ENCODE peak calls at places on chromosomes 16 and 17, in four cellular contexts. K, R, W and X are unnamed samples.

GRCh38 chr17:83094291-83094690 is 14.9 kb downstream of the METRNL start:
- DNase-seq in K (no peak), R (no peak), W (no peak), X (no peak)

GRCh38 chr17:27489045-27489715 is 32.9 kb downstream of the KSR1 start:
- DNase-seq in K (no peak), R (no peak), W (peak; percentile 50), X (no peak)

GRCh38 chr16:50303605-50304466 is 37.5 kb downstream of the ADCY7 start:
- DNase-seq in K (no peak), R (no peak), W (no peak), X (no peak)

GRCh38 chr16:49362230-49362629 is 11.4 kb upstream of the C16orf78 start:
- DNase-seq in K (no peak), R (no peak), W (no peak), X (no peak)

GRCh38 chr16:50666658-50667496 is 14.2 kb downstream of the SNX20 start:
- DNase-seq in K (no peak), R (peak; percentile 73), W (no peak), X (peak; percentile 78)

GRCh38 chr16:69039333-69039941 is 66.0 kb upstream of the HAS3 start:
- DNase-seq in K (no peak), R (no peak), W (no peak), X (no peak)

GRCh38 chr17:28177351-28177750 is 134.9 kb downstream of the NLK start:
- DNase-seq in K (no peak), R (no peak), W (no peak), X (no peak)

GRCh38 chr17:74276561-74277009 is 2.6 kb downstream of the DNAI2 start:
- DNase-seq in K (no peak), R (no peak), W (no peak), X (no peak)

GRCh38 chr17:10683853-10684252 is 13.5 kb downstream of the SCO1 start:
- DNase-seq in K (peak; percentile 13), R (peak; percentile 16), W (no peak), X (no peak)

GRCh38 chr16:20369452-20370054 is 17.0 kb upstream of the UMOD start:
- DNase-seq in K (no peak), R (no peak), W (no peak), X (no peak)

GRCh38 chr17:17675925-17676534 is 5.2 kb upstream of the RAI1 start:
- DNase-seq in K (no peak), R (peak; percentile 68), W (no peak), X (no peak)

GRCh38 chr16:4327782-4328579 is 12.1 kb downstream of the GLIS2 start:
- DNase-seq in K (peak; percentile 92), R (peak; percentile 85), W (peak; percentile 83), X (peak; percentile 77)

GRCh38 chr17:70110443-70110880 is 35.4 kb downstream of the KCNJ16 start:
- DNase-seq in K (no peak), R (no peak), W (no peak), X (no peak)

GRCh38 chr17:58153046-58153445 is 4.9 kb downstream of the OR4D1 start:
- DNase-seq in K (no peak), R (no peak), W (no peak), X (no peak)

GRCh38 chr17:58144801-58145200 is 3.4 kb upstream of the OR4D1 start:
- DNase-seq in K (no peak), R (no peak), W (no peak), X (no peak)

GRCh38 chr17:58148609-58149008 is 425 bp downstream of the OR4D1 start:
- DNase-seq in K (no peak), R (no peak), W (no peak), X (no peak)

GRCh38 chr17:58147930-58148434 is at the start of gene OR4D1:
- DNase-seq in K (no peak), R (no peak), W (no peak), X (no peak)
- TF ChIP-seq CTCF in K (no peak), R (no peak), W (no peak), X (no peak)

DNA sequence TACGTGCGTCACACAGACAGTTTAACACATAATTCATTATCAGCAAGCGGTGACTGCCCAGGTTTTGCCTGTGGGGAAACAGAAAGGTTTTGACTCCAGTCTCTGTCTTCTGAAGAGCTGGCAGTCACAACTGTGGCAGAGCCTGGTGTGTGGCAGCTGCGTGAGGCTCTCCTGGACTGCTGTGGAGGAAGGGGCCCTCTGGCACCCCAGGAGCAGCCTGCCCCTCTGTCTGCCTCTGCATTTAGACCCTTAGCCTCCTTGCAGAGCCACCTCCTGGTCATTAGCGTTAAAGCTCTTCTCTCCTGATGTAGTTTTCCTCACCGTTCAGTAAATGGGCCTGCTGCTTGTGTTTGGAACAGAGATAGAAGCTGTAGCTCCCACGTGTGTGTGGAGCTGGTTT is 10.9 kb downstream of the RAB40C start:
- DNase-seq in K (no peak), R (no peak), W (no peak), X (no peak)
- TF ChIP-seq CTCF in K (peak; percentile 34), R (no peak), W (no peak), X (peak; percentile 35)

GRCh38 chr16:81937305-81938038 is 73.8 kb downstream of the SDR42E1 start:
- DNase-seq in K (no peak), R (no peak), W (no peak), X (no peak)

GRCh38 chr16:81936209-81936608 is 75.1 kb downstream of the SDR42E1 start:
- DNase-seq in K (no peak), R (no peak), W (no peak), X (no peak)

GRCh38 chr16:81939164-81940067 is 71.9 kb downstream of the SDR42E1 start:
- DNase-seq in K (no peak), R (no peak), W (no peak), X (no peak)

GRCh38 chr16:81940781-81941560 is 70.3 kb downstream of the SDR42E1 start:
- DNase-seq in K (peak; percentile 23), R (no peak), W (no peak), X (no peak)

GRCh38 chr16:81938331-81939163 is 72.7 kb downstream of the SDR42E1 start:
- DNase-seq in K (no peak), R (no peak), W (no peak), X (no peak)
- TF ChIP-seq CTCF in K (no peak), R (no peak), W (no peak), X (no peak)

GRCh38 chr16:14388243-14388642 is 241.8 kb downstream of the PARN start:
- DNase-seq in K (no peak), R (no peak), W (no peak), X (no peak)
- TF ChIP-seq CTCF in K (no peak), R (no peak), W (no peak), X (no peak)

GRCh38 chr17:78677303-78678219 is 100.4 kb upstream of the DNAH17 start:
- DNase-seq in K (no peak), R (no peak), W (no peak), X (peak; percentile 23)
- TF ChIP-seq CTCF in K (no peak), R (no peak), W (no peak), X (no peak)

GRCh38 chr16:57668630-57669475 is 747 bp downstream of the ADGRG3 start:
- DNase-seq in K (no peak), R (no peak), W (no peak), X (no peak)

GRCh38 chr16:57668259-57668563 is at the start of gene ADGRG3:
- DNase-seq in K (no peak), R (no peak), W (no peak), X (no peak)

GRCh38 chr16:57667069-57667525 is 1.0 kb upstream of the ADGRG3 start:
- DNase-seq in K (no peak), R (no peak), W (no peak), X (no peak)

GRCh38 chr16:57666353-57667068 is 1.6 kb upstream of the ADGRG3 start:
- DNase-seq in K (no peak), R (no peak), W (no peak), X (no peak)

DNA sequence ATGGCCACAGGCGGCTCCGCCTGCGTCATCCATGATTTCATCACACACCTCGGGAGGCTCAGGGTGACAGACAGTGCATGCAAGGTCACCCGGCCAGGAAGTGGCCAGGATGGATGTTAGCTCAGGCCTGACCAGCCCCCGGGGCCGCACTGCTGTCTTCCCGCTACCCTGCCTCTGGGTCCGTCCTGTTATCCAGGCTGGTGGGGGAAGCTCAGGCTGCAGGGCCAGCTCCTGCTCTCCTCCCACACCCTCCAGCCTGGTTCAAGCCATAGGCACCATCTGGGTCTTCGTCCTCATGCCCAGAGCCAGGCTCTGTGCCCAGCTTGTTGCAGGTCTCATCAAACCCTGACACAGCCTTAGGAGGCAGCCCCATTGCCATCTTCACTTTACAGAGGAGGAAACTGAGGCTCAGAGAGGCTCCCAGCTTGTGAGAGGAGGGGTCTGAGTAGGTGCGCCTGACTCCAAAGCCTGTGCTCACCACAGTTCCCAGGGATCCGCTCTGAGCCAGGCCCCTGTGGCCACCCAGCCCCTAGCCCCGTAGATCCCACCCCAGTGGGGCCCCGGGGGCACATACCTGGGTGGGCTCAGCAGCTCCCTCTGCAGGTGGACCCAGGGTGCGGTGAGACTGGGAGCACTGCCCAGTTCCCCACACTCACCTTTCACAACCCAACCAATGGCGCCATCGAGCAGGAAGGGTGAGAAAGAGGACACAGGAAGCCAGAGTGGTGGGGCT is 414 bp upstream of the ADGRG3 start:
- DNase-seq in K (no peak), R (no peak), W (peak; percentile 54), X (no peak)
- TF ChIP-seq CTCF in K (peak; percentile 16), R (peak; percentile 19), W (no peak), X (no peak)